ENCODE peak calls at places on chromosomes 3 and 15, in four cellular contexts. One of them, this sample, is unnamed.

GRCh38 chr15:76979331-76979925 is 15.5 kb upstream of the PSTPIP1 start:
- DNase-seq in SK-N-SH: no peak
- DNase-seq in Panc1: no peak
- DNase-seq in HepG2: no peak
- DNase-seq in this sample: no peak

GRCh38 chr15:53837263-53837662 is 77.8 kb upstream of the WDR72 start:
- DNase-seq in SK-N-SH: no peak
- DNase-seq in Panc1: no peak
- DNase-seq in HepG2: peak; percentile 63
- DNase-seq in this sample: no peak

GRCh38 chr15:62469874-62470688 is 305.0 kb upstream of the C2CD4B start:
- DNase-seq in SK-N-SH: no peak
- DNase-seq in Panc1: no peak
- DNase-seq in HepG2: peak; percentile 12
- DNase-seq in this sample: no peak

GRCh38 chr3:5576277-5577011 is 388.9 kb downstream of the EDEM1 start:
- DNase-seq in SK-N-SH: no peak
- DNase-seq in Panc1: no peak
- DNase-seq in HepG2: no peak
- DNase-seq in this sample: no peak

GRCh38 chr3:50519471-50520089 is 16.1 kb upstream of the CACNA2D2 start:
- DNase-seq in SK-N-SH: peak; percentile 79
- DNase-seq in Panc1: peak; percentile 42
- DNase-seq in HepG2: peak; percentile 41
- DNase-seq in this sample: peak; percentile 81

GRCh38 chr3:25665646-25666136 is 984 bp upstream of the TOP2B start:
- DNase-seq in SK-N-SH: no peak
- DNase-seq in Panc1: no peak
- DNase-seq in HepG2: no peak
- DNase-seq in this sample: no peak

GRCh38 chr15:50138391-50138790 is 19.4 kb upstream of the ATP8B4 start:
- DNase-seq in SK-N-SH: no peak
- DNase-seq in Panc1: no peak
- DNase-seq in HepG2: no peak
- DNase-seq in this sample: no peak

GRCh38 chr3:52354676-52355075 is 38.6 kb downstream of the DNAH1 start:
- DNase-seq in SK-N-SH: no peak
- DNase-seq in Panc1: no peak
- DNase-seq in HepG2: no peak
- DNase-seq in this sample: no peak

GRCh38 chr3:134650431-134651346 is at the start of gene KY:
- DNase-seq in SK-N-SH: peak; percentile 83
- DNase-seq in Panc1: no peak
- DNase-seq in HepG2: no peak
- DNase-seq in this sample: peak; percentile 33

GRCh38 chr15:35929740-35930444 is 383.9 kb upstream of the DPH6 start:
- DNase-seq in SK-N-SH: no peak
- DNase-seq in Panc1: no peak
- DNase-seq in HepG2: no peak
- DNase-seq in this sample: no peak

GRCh38 chr15:69860316-69860715 is 237.4 kb downstream of the TLE3 start:
- DNase-seq in SK-N-SH: no peak
- DNase-seq in Panc1: no peak
- DNase-seq in HepG2: no peak
- DNase-seq in this sample: no peak

GRCh38 chr3:120894285-120894684 is 13.7 kb upstream of the STXBP5L start:
- DNase-seq in SK-N-SH: no peak
- DNase-seq in Panc1: no peak
- DNase-seq in HepG2: no peak
- DNase-seq in this sample: no peak

GRCh38 chr3:58333206-58334012 is 717 bp downstream of the PXK start:
- DNase-seq in SK-N-SH: peak; percentile 68
- DNase-seq in Panc1: no peak
- DNase-seq in HepG2: no peak
- DNase-seq in this sample: no peak

GRCh38 chr3:37906734-37907282 is 45.1 kb downstream of the CTDSPL start:
- DNase-seq in SK-N-SH: no peak
- DNase-seq in Panc1: no peak
- DNase-seq in HepG2: peak; percentile 84
- DNase-seq in this sample: no peak

GRCh38 chr15:34327906-34328305 is 9.7 kb downstream of the SLC12A6 start:
- DNase-seq in SK-N-SH: no peak
- DNase-seq in Panc1: no peak
- DNase-seq in HepG2: no peak
- DNase-seq in this sample: no peak

GRCh38 chr3:67064105-67064504 is 66.0 kb downstream of the KBTBD8 start:
- DNase-seq in SK-N-SH: no peak
- DNase-seq in Panc1: no peak
- DNase-seq in HepG2: no peak
- DNase-seq in this sample: no peak

GRCh38 chr15:64009798-64010241 is 36.5 kb downstream of the DAPK2 start:
- DNase-seq in SK-N-SH: no peak
- DNase-seq in Panc1: no peak
- DNase-seq in HepG2: no peak
- DNase-seq in this sample: no peak

DNA sequence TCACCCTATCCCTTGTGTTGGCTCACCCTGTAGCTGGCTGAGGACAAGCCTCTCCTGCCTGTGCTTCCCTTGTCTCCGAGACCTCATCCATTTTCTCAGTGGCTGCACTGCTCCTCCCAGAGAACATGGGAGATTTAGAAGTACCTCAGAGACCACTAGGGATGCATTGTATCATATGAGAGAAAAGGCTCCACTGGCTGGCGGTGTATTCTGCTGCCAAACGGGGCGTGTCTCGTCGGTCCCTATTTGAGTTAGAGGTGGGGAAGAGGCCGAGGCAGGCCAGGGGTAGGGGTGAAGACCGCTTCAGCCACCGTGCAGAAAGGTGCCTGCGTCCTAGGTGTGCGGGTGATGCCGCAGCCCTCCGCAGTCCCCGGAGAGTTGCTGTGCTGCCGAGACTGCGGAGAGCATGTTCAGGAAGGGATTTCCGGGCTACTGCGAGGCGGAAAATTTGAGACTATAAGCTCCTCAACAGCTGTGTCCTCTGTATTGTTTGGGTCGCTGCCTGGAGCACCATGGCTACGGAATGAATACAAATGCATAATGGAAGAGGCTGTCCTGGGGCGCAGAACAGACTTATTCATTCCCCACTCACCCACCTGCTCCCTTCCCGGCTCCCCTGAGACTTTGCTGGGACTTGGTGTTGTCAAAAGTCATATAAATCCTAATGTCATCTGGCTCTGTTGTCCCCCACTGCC is 43.9 kb downstream of the SPSB4 start:
- DNase-seq in SK-N-SH: no peak
- DNase-seq in Panc1: no peak
- DNase-seq in HepG2: no peak
- DNase-seq in this sample: no peak
- TF ChIP-seq SIN3A in SK-N-SH: no peak
- TF ChIP-seq SIN3A in Panc1: no peak
- TF ChIP-seq SIN3A in HepG2: no peak
- TF ChIP-seq SIN3A in this sample: no peak

DNA sequence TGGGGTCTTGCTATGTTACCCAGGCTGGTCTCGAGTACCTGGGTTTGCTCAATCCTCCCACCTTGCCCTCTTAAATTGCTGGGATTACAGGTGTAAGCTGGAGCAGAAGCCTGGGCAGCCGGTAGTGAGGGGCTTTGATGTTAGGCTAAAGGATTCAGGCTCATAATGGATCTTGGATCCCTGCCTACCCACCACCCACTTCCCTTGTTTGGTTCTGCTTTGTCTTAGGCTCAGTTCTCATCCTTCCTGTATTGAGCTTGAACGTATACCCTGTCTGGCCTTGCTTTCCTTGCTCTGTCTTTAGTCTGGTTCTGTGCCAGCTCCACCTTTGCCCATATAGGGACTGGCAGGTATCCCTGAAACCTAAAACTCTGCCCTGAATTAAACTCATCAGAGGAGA is 1.7 kb downstream of the PPCDC start:
- DNase-seq in SK-N-SH: no peak
- DNase-seq in Panc1: no peak
- DNase-seq in HepG2: no peak
- DNase-seq in this sample: no peak
- H3K4me1 ChIP-seq in SK-N-SH: peaks cover 12% of the 10 kb centered on the region
- H3K4me1 ChIP-seq in Panc1: peaks cover 10% of the 10 kb centered on the region
- H3K4me1 ChIP-seq in HepG2: peaks cover 34% of the 10 kb centered on the region
- H3K4me1 ChIP-seq in this sample: peaks cover 4% of the 10 kb centered on the region

GRCh38 chr15:44381223-44381622 is 46.2 kb upstream of the CTDSPL2 start:
- DNase-seq in SK-N-SH: no peak
- DNase-seq in Panc1: no peak
- DNase-seq in HepG2: no peak
- DNase-seq in this sample: no peak

DNA sequence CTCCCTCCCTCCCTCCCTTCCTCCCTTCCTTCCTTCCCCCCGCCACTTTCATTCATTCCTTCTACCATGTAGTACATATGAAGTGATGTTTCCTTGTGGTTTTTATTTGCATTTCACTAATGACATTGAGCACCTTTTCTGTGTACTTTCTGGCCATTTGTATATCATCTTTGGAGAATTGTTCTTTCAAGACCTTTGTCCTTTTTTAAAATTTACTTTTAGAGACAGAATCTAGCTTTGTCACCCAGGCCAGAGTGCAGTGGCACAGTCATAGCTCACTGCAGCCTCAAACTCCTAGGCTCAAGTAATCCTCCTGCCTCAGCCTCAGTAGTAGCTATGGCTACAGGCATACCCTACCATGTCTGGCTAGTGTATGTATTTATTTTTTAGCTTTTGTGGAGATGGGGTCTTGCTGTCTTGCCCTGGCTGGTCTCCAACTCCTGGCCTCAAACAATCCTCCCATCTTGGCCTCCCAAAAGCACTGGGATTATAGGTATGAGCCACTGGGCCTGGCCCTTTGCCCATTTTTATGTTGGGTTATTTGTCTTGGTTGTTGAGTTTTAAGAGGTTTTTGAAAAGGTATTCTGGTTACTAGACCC is 42.0 kb upstream of the CTDSPL2 start:
- DNase-seq in SK-N-SH: no peak
- DNase-seq in Panc1: no peak
- DNase-seq in HepG2: no peak
- DNase-seq in this sample: no peak
- TF ChIP-seq SIN3A in SK-N-SH: no peak
- TF ChIP-seq SIN3A in Panc1: no peak
- TF ChIP-seq SIN3A in HepG2: no peak
- TF ChIP-seq SIN3A in this sample: no peak

GRCh38 chr15:31330836-31331235 is 4.2 kb downstream of the KLF13 start:
- DNase-seq in SK-N-SH: no peak
- DNase-seq in Panc1: no peak
- DNase-seq in HepG2: no peak
- DNase-seq in this sample: no peak

GRCh38 chr15:31332020-31332680 is 5.5 kb downstream of the KLF13 start:
- DNase-seq in SK-N-SH: peak; percentile 71
- DNase-seq in Panc1: no peak
- DNase-seq in HepG2: no peak
- DNase-seq in this sample: no peak

GRCh38 chr15:31332681-31333071 is 6.0 kb downstream of the KLF13 start:
- DNase-seq in SK-N-SH: no peak
- DNase-seq in Panc1: no peak
- DNase-seq in HepG2: no peak
- DNase-seq in this sample: no peak

GRCh38 chr15:31330111-31330785 is 3.6 kb downstream of the KLF13 start:
- DNase-seq in SK-N-SH: no peak
- DNase-seq in Panc1: no peak
- DNase-seq in HepG2: no peak
- DNase-seq in this sample: no peak

GRCh38 chr15:31331389-31331788 is 4.8 kb downstream of the KLF13 start:
- DNase-seq in SK-N-SH: peak; percentile 47
- DNase-seq in Panc1: no peak
- DNase-seq in HepG2: no peak
- DNase-seq in this sample: no peak
- H3K4me1 ChIP-seq in SK-N-SH: peaks cover 64% of the 10 kb centered on the region
- H3K4me1 ChIP-seq in Panc1: peaks cover 26% of the 10 kb centered on the region
- H3K4me1 ChIP-seq in HepG2: peaks cover 49% of the 10 kb centered on the region
- H3K4me1 ChIP-seq in this sample: peaks cover 4% of the 10 kb centered on the region

DNA sequence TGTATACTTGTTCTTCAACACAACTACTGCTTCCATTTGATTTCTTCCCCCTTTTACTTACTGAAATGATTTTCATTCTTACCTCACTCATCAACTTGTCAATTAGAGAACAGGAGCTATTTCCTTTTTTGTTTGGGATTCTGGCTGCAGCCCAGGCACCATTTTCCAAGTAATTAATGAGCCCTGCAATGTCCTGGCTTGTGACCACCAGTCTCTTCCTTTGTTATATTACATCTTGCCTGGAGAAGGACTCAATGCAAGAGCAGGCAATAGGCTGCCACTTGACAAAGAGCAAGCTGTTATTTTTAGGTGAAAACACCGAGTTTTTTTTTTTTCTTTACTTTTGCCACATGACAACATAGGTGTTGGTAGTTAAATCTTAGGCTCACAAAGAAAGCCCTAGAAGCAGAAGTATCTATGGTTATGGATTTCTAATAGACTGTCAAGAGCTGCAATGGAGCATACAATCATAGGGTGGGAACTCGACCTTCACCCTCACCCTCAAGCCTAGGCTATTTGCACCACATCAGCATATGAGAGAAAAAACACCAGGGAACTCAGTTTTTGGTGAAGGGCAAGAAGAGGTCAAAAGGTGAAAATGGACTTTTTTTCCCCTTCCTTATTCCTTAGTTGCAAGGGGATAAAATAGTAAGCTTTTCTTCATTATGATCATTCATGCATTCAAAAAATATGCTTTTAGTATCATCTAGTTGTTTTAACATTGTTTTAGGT is 114.9 kb downstream of the TNIK start:
- DNase-seq in SK-N-SH: no peak
- DNase-seq in Panc1: no peak
- DNase-seq in HepG2: no peak
- DNase-seq in this sample: no peak
- TF ChIP-seq SIN3A in SK-N-SH: no peak
- TF ChIP-seq SIN3A in Panc1: no peak
- TF ChIP-seq SIN3A in HepG2: no peak
- TF ChIP-seq SIN3A in this sample: no peak

This sample was measured in H1.